ENCODE peak calls at places on chromosomes 5 and 9, in eight cellular contexts. B is HTR-8/SVneo; C is GM23248; I is globus pallidus; E is AG04450; M is activated CD4-positive, CD25-positive, alpha-beta regulatory T cell; D is type B pancreatic cell; F is CD8-positive, alpha-beta T cell. T is an unnamed sample.

GRCh38 chr5:123460296-123460729 is 37.1 kb upstream of the CEP120 start:
- DNase-seq in B (peak), C (no peak), I (no peak), E (no peak), M (no peak), D (no peak), F (no peak), T (peak)

GRCh38 chr5:113034182-113034773 is 57.7 kb downstream of the DCP2 start:
- DNase-seq in B (no peak), C (peak), I (no peak), E (no peak), M (no peak), D (no peak), F (no peak), T (peak)

GRCh38 chr5:88660947-88661869 is 221.8 kb downstream of the MEF2C start:
- DNase-seq in B (peak), C (peak), I (peak), E (no peak), M (no peak), D (peak), F (no peak), T (peak)

GRCh38 chr5:103923616-103924168 is 361.1 kb upstream of the NUDT12 start:
- DNase-seq in B (no peak), C (no peak), I (no peak), E (no peak), M (no peak), D (no peak), F (no peak), T (no peak)

GRCh38 chr5:66875325-66875724 is 279.1 kb downstream of the MAST4 start:
- DNase-seq in B (no peak), C (no peak), I (no peak), E (no peak), M (no peak), D (no peak), F (no peak), T (no peak)

GRCh38 chr5:1110260-1110929 is 1.5 kb downstream of the SLC12A7 start:
- DNase-seq in B (no peak), C (no peak), I (no peak), E (no peak), M (no peak), D (no peak), F (no peak), T (no peak)

GRCh38 chr9:33393581-33393980 is 8.8 kb downstream of the AQP7 start:
- DNase-seq in B (no peak), C (no peak), I (no peak), E (no peak), M (no peak), D (no peak), F (no peak), T (no peak)

GRCh38 chr9:38107811-38108304 is 38.8 kb upstream of the SHB start:
- DNase-seq in B (no peak), C (no peak), I (no peak), E (no peak), M (no peak), D (peak), F (no peak), T (no peak)

GRCh38 chr5:75461679-75462078 is 49.8 kb downstream of the CERT1 start:
- DNase-seq in B (peak), C (peak), I (no peak), E (no peak), M (no peak), D (no peak), F (no peak), T (no peak)

GRCh38 chr9:134497283-134497860 is 144.2 kb upstream of the COL5A1 start:
- DNase-seq in B (no peak), C (peak), I (no peak), E (no peak), M (no peak), D (no peak), F (no peak), T (no peak)

GRCh38 chr5:99320461-99320860 is 391.7 kb upstream of the CHD1 start:
- DNase-seq in B (no peak), C (no peak), I (no peak), E (no peak), M (no peak), D (no peak), F (no peak), T (no peak)

GRCh38 chr9:38380230-38380871 is 12.2 kb upstream of the ALDH1B1 start:
- DNase-seq in B (no peak), C (peak), I (no peak), E (no peak), M (no peak), D (no peak), F (no peak), T (no peak)

GRCh38 chr9:77092536-77092935 is 73.1 kb downstream of the FOXB2 start:
- DNase-seq in B (no peak), C (peak), I (no peak), E (no peak), M (no peak), D (no peak), F (no peak), T (no peak)

GRCh38 chr5:1751026-1751863 is 48.4 kb downstream of the MRPL36 start:
- DNase-seq in B (no peak), C (no peak), I (no peak), E (no peak), M (no peak), D (peak), F (no peak), T (no peak)

GRCh38 chr9:96612105-96612965 is 7.3 kb downstream of the CDC14B start:
- DNase-seq in B (no peak), C (peak), I (peak), E (peak), M (no peak), D (no peak), F (no peak), T (peak)

GRCh38 chr5:178786424-178786823 is 56.0 kb upstream of the ZNF354A start:
- DNase-seq in B (no peak), C (no peak), I (no peak), E (no peak), M (no peak), D (no peak), F (no peak), T (no peak)

GRCh38 chr5:79454043-79454442 is 59.9 kb downstream of the HOMER1 start:
- DNase-seq in B (no peak), C (no peak), I (no peak), E (no peak), M (no peak), D (no peak), F (no peak), T (no peak)

GRCh38 chr9:124776952-124777645 is at the start of gene OLFML2A:
- DNase-seq in B (no peak), C (peak), I (no peak), E (no peak), M (no peak), D (no peak), F (no peak), T (no peak)

GRCh38 chr5:14039063-14039462 is 94.6 kb upstream of the DNAH5 start:
- DNase-seq in B (no peak), C (peak), I (no peak), E (no peak), M (no peak), D (no peak), F (no peak), T (no peak)

GRCh38 chr5:177339107-177339638 is 12.3 kb downstream of the LMAN2 start:
- DNase-seq in B (no peak), C (no peak), I (no peak), E (no peak), M (no peak), D (no peak), F (no peak), T (no peak)

GRCh38 chr9:135247174-135247930 is 159.9 kb downstream of the OLFM1 start:
- DNase-seq in B (no peak), C (no peak), I (no peak), E (no peak), M (no peak), D (no peak), F (no peak), T (no peak)

GRCh38 chr9:98378206-98379193 is 123.1 kb upstream of the TBC1D2 start:
- DNase-seq in B (no peak), C (peak), I (no peak), E (no peak), M (no peak), D (no peak), F (no peak), T (no peak)

GRCh38 chr5:103498800-103499199 is 63.8 kb downstream of the NUDT12 start:
- DNase-seq in B (no peak), C (no peak), I (no peak), E (no peak), M (no peak), D (no peak), F (no peak), T (no peak)

GRCh38 chr5:151555760-151556576 is 35.2 kb downstream of the FAT2 start:
- DNase-seq in B (no peak), C (no peak), I (no peak), E (no peak), M (no peak), D (no peak), F (no peak), T (no peak)

GRCh38 chr5:10352404-10353240 is 873 bp upstream of the MARCHF6 start:
- DNase-seq in B (no peak), C (peak), I (no peak), E (no peak), M (no peak), D (no peak), F (no peak), T (no peak)

GRCh38 chr9:135086597-135087488 is 625 bp upstream of the OLFM1 start:
- DNase-seq in B (no peak), C (no peak), I (no peak), E (no peak), M (no peak), D (no peak), F (no peak), T (no peak)

GRCh38 chr9:72978724-72979123 is 25.9 kb upstream of the ALDH1A1 start:
- DNase-seq in B (no peak), C (peak), I (no peak), E (no peak), M (no peak), D (no peak), F (no peak), T (no peak)

GRCh38 chr5:83721878-83722779 is 1.5 kb upstream of the HAPLN1 start:
- DNase-seq in B (peak), C (peak), I (peak), E (peak), M (no peak), D (peak), F (no peak), T (peak)

GRCh38 chr9:121604242-121604641 is 47.2 kb upstream of the DAB2IP start:
- DNase-seq in B (no peak), C (no peak), I (peak), E (no peak), M (no peak), D (no peak), F (no peak), T (peak)

GRCh38 chr5:120655828-120656435 is 191.8 kb downstream of the PRR16 start:
- DNase-seq in B (no peak), C (peak), I (peak), E (no peak), M (no peak), D (no peak), F (no peak), T (no peak)

GRCh38 chr5:136023935-136024645 is 4.7 kb upstream of the TGFBI start:
- DNase-seq in B (no peak), C (peak), I (peak), E (peak), M (no peak), D (no peak), F (no peak), T (no peak)

GRCh38 chr9:6915635-6916034 is 157.9 kb downstream of the KDM4C start:
- DNase-seq in B (no peak), C (no peak), I (no peak), E (no peak), M (no peak), D (no peak), F (no peak), T (no peak)

GRCh38 chr5:19534751-19535150 is 453.2 kb downstream of the CDH18 start:
- DNase-seq in B (no peak), C (no peak), I (no peak), E (no peak), M (no peak), D (no peak), F (no peak), T (no peak)

T was measured in H54.